ENCODE peak calls at places on chromosomes 4 and X, in nine cellular contexts. O, J, K, D, V, L, E, A and P are unnamed samples.

GRCh38 chr4:110610940-110611785 is 11.7 kb downstream of the PITX2 start:
- DNase-seq in V (no peak), L (no peak), J (no peak), A (no peak), E (no peak), D (no peak), O (peak), K (no peak), P (peak)

GRCh38 chr4:168535689-168536088 is 38.8 kb downstream of the PALLD start:
- DNase-seq in O (no peak), D (no peak), L (no peak), A (no peak), K (no peak), V (no peak), J (no peak), E (no peak), P (no peak)

GRCh38 chr4:46515940-46516339 is 126.0 kb upstream of the GABRA2 start:
- DNase-seq in A (no peak), L (no peak), O (no peak), E (no peak), D (no peak), V (no peak), J (no peak), K (no peak), P (no peak)

GRCh38 chr4:15020502-15021286 is 18.4 kb downstream of the CPEB2 start:
- DNase-seq in D (no peak), L (no peak), O (no peak), E (no peak), V (no peak), J (no peak), A (no peak), K (no peak), P (no peak)

GRCh38 chr4:113472864-113473263 is 288.7 kb downstream of the CAMK2D start:
- DNase-seq in V (no peak), D (no peak), O (no peak), E (no peak), A (no peak), L (no peak), K (no peak), J (no peak), P (no peak)

GRCh38 chrX:7996414-7996813 is 69.2 kb upstream of the PNPLA4 start:
- DNase-seq in A (no peak), K (peak), D (no peak), V (peak), O (peak), J (peak), L (peak), E (peak), P (peak)

GRCh38 chr4:7213802-7214201 is 21.5 kb downstream of the SORCS2 start:
- DNase-seq in D (no peak), K (no peak), E (no peak), J (no peak), L (no peak), A (no peak), O (no peak), V (no peak), P (no peak)

GRCh38 chrX:11665144-11666040 is at the start of gene ARHGAP6:
- DNase-seq in D (peak), A (no peak), K (peak), E (no peak), L (peak), V (peak), J (peak), O (peak), P (peak)

GRCh38 chr4:156169011-156169410 is 215.3 kb upstream of the CTSO start:
- DNase-seq in E (no peak), L (peak), O (peak), D (peak), A (peak), V (peak), J (peak), K (peak), P (peak)

DNA sequence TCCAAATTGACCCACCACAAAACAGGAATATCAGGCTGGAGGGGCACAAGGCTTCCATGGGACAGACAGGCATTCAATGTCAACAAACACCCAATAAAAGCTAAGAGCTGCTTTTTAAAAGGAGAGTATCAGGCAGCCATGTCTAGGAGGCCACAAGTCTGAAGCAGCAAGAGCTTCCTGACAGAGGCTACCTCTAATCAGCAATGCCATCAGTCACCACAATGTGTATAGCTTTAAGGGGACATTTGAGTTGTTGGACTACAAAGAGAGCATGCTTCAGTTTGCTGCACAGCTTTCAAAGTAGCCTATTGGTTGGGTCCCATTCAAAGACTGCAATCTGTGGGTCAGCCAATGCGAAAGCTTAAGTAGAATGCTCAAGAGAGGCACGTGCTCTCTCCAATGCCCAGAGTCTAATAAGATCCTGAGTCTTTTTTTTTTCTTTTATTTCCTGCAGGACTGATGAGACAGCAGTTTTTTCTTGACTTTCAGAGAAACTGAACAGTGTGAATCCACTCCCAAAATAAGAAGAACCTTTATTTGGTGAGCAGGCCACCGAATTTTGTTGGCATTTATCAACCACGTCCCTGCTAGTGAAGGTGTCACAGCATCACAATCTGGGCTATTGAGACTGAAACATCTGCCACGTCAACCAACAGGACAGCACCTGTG is 92.5 kb downstream of the FBXO8 start:
- DNase-seq in A (no peak), K (no peak), L (no peak), O (no peak), E (no peak), D (no peak), J (no peak), V (no peak), P (no peak)
- H3K4me3 ChIP-seq in A (no peak), K (no peak), L (no peak), O (no peak), E (no peak), D (no peak), J (no peak), V (no peak), P (no peak)

GRCh38 chr4:18021470-18021719 is 160 bp downstream of the LCORL start:
- DNase-seq in J (no peak), O (no peak), V (no peak), E (no peak), L (no peak), A (no peak), K (no peak), D (no peak), P (no peak)
- H3K4me3 ChIP-seq in J (peak), O (peak), V (peak), E (peak), L (peak), A (peak), K (peak), D (peak), P (peak)

GRCh38 chrX:133984857-133985163 is 584 bp downstream of the GPC3 start:
- DNase-seq in V (no peak), D (no peak), J (no peak), K (no peak), L (no peak), O (peak), E (no peak), A (no peak), P (no peak)
- H3K4me3 ChIP-seq in V (peak), D (no peak), J (no peak), K (peak), L (no peak), O (peak), E (no peak), A (no peak), P (peak)

DNA sequence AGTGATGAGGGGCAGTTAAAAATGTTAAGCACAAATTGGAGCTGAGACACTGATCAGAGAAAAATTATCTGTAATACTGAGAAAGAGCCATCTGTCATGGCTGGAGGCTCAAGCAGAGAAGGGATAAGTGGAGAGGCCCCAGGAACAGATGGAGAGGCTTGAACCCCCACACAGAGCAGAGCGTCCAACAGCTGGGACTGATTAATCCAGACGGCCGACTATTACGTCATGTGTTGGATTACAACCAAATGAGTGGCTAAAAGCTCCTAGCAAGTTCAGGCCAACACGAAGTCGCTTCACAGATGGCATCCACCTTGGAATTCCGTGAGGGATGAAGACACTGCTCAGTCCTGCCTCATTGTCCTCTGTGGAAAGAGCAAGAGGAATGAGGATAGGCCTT is 57.7 kb upstream of the ATXN3L start:
- DNase-seq in V (peak), A (peak), K (peak), O (no peak), E (no peak), D (peak), J (no peak), L (peak), P (no peak)
- H3K4me3 ChIP-seq in V (no peak), A (no peak), K (no peak), O (no peak), E (no peak), D (no peak), J (no peak), L (no peak), P (no peak)

GRCh38 chr4:32574803-32575202 is 1854.6 kb downstream of the PCDH7 start:
- DNase-seq in V (no peak), E (no peak), D (no peak), O (no peak), J (no peak), A (no peak), L (no peak), K (no peak), P (no peak)

GRCh38 chr4:32569844-32570243 is 1849.7 kb downstream of the PCDH7 start:
- DNase-seq in D (no peak), K (no peak), V (no peak), O (no peak), J (no peak), E (no peak), L (peak), A (no peak), P (no peak)
- H3K4me3 ChIP-seq in D (no peak), K (no peak), V (no peak), O (no peak), J (no peak), E (no peak), L (no peak), A (no peak), P (no peak)

GRCh38 chrX:72123471-72124185 is 8.1 kb downstream of the RTL5 start:
- DNase-seq in E (no peak), D (peak), K (no peak), J (peak), A (no peak), L (peak), O (peak), V (peak), P (peak)

GRCh38 chrX:72122621-72123275 is 9.0 kb downstream of the RTL5 start:
- DNase-seq in A (no peak), V (no peak), O (no peak), J (no peak), K (no peak), E (no peak), L (no peak), D (no peak), P (peak)

GRCh38 chrX:72120798-72121197 is 10.9 kb downstream of the RTL5 start:
- DNase-seq in O (no peak), K (no peak), A (no peak), J (no peak), E (no peak), D (no peak), V (no peak), L (no peak), P (peak)

GRCh38 chrX:72124540-72125201 is 7.0 kb downstream of the RTL5 start:
- DNase-seq in O (no peak), A (no peak), K (no peak), J (no peak), L (no peak), E (no peak), V (no peak), D (no peak), P (peak)

DNA sequence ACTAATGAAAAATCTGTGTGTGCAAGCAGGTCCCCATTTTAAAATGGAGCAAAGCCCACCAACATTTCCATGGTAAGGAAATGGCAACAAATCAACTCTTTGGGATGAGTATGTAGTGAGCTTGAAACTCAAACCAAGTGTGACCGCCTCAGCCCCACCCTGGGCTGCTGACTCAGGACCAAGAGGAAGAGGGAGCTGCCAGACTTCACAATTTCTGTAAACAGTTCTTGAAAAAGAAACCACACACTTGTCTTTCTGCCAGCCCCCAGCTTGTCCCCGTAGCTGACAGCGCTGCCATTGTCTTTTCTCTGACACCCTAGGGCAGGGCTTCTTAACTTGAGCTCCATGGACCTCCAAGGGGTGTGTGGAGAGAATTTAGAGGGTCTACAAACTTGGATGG is 10.3 kb downstream of the RTL5 start:
- DNase-seq in J (peak), E (no peak), K (peak), A (peak), D (peak), L (peak), O (no peak), V (no peak), P (peak)
- H3K4me3 ChIP-seq in J (no peak), E (no peak), K (no peak), A (no peak), D (no peak), L (no peak), O (no peak), V (no peak), P (no peak)

DNA sequence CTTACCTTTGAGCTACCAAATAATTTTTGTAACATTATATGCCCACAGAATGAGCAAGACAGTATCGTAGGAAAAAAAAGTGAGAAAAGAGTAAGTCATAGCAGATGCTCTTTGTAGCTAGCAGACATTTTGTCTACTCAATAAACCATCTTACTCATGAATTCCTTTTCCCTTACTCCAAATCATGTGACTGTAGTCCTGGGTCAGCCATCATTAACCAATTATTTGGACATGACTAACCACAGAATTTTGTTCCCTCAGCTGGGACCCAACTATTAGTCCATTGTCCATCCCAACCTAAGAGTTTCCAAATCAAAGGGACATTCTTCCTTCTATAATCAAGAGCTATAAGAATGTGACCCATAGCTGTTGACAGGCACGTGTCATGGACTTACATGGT is 11.4 kb downstream of the UBE2D3 start:
- DNase-seq in K (peak), A (peak), O (no peak), E (no peak), J (peak), L (peak), V (peak), D (no peak), P (no peak)
- H3K4me3 ChIP-seq in K (peak), A (no peak), O (no peak), E (peak), J (no peak), L (no peak), V (no peak), D (no peak), P (no peak)